ENCODE peak calls at places on chromosomes 2 and 18, in ten cellular contexts. O, J, X, I, Y, T, P, F, U and L are unnamed samples. For H3K4me1, the result is how much of the 10 kb centered on the place peaks cover.

GRCh38 chr2:70962885-70963878 is 15.2 kb upstream of the ANKRD53 start:
- DNase-seq in Y (no peak), P (no peak), J (peak), O (no peak), F (no peak), U (no peak), X (peak), T (no peak), I (no peak), L (no peak)

GRCh38 chr18:22088029-22088428 is 81.4 kb upstream of the GATA6 start:
- DNase-seq in I (no peak), T (no peak), X (peak), Y (peak), F (no peak), J (peak), O (no peak), P (no peak), U (no peak), L (peak)

GRCh38 chr2:88170472-88170892 is 336 bp downstream of the THNSL2 start:
- DNase-seq in Y (peak), J (no peak), I (no peak), O (no peak), T (peak), P (peak), F (no peak), X (no peak), U (no peak), L (peak)

GRCh38 chr18:2256577-2256976 is 314.7 kb downstream of the METTL4 start:
- DNase-seq in F (no peak), X (no peak), J (no peak), U (no peak), I (no peak), T (no peak), P (peak), O (no peak), Y (no peak), L (no peak)

GRCh38 chr2:190110131-190110530 is 47.6 kb upstream of the MSTN start:
- DNase-seq in X (no peak), F (peak), J (no peak), T (no peak), U (no peak), P (peak), I (no peak), Y (no peak), O (no peak), L (no peak)

GRCh38 chr2:147569426-147569825 is 275.4 kb upstream of the ACVR2A start:
- DNase-seq in U (no peak), T (no peak), X (no peak), P (no peak), I (no peak), F (no peak), Y (no peak), J (no peak), O (no peak), L (no peak)

GRCh38 chr18:24014986-24015896 is 687 bp downstream of the TTC39C start:
- DNase-seq in P (peak), T (peak), U (peak), F (peak), X (peak), Y (peak), O (peak), I (peak), J (peak), L (peak)

GRCh38 chr18:3453540-3454364 is 3.8 kb downstream of the TGIF1 start:
- DNase-seq in T (peak), Y (peak), I (peak), X (peak), P (peak), O (no peak), U (peak), J (peak), F (peak), L (peak)

GRCh38 chr18:55588001-55588875 is at the start of gene TCF4:
- DNase-seq in F (peak), T (peak), P (peak), J (peak), I (peak), X (peak), U (peak), Y (peak), O (no peak), L (peak)

GRCh38 chr2:96913398-96914202 is 43.7 kb upstream of the SEMA4C start:
- DNase-seq in P (no peak), J (no peak), O (peak), F (no peak), T (no peak), Y (no peak), U (no peak), X (peak), I (no peak), L (no peak)

GRCh38 chr2:176494949-176495353 is 225.7 kb downstream of the MTX2 start:
- DNase-seq in I (no peak), O (no peak), T (no peak), X (peak), F (no peak), J (peak), Y (no peak), U (no peak), P (peak), L (peak)

GRCh38 chr18:13725566-13726227 is 661 bp downstream of the FAM210A start:
- DNase-seq in U (no peak), X (no peak), I (no peak), P (peak), O (no peak), T (no peak), Y (no peak), F (peak), J (no peak), L (no peak)

GRCh38 chr18:50687491-50687890 is 127.6 kb downstream of the MAPK4 start:
- DNase-seq in T (no peak), O (no peak), F (no peak), P (no peak), X (no peak), I (no peak), U (no peak), Y (no peak), J (peak), L (peak)

GRCh38 chr2:3627500-3628100 is 30.4 kb upstream of the ALLC start:
- DNase-seq in T (no peak), U (peak), P (no peak), I (no peak), F (no peak), O (no peak), Y (no peak), X (no peak), J (no peak), L (no peak)

GRCh38 chr2:75497256-75497655 is 63.5 kb downstream of the EVA1A start:
- DNase-seq in U (no peak), T (no peak), X (no peak), F (no peak), O (no peak), Y (no peak), J (no peak), P (no peak), I (no peak), L (no peak)

GRCh38 chr2:136116813-136117390 is 1.0 kb downstream of the CXCR4 start:
- DNase-seq in I (no peak), Y (no peak), O (peak), U (peak), T (peak), P (no peak), J (no peak), F (no peak), X (peak), L (peak)

GRCh38 chr18:49251451-49251850 is 209.0 kb downstream of the DYM start:
- DNase-seq in O (no peak), T (no peak), X (no peak), Y (no peak), F (no peak), U (no peak), J (no peak), I (no peak), P (no peak), L (no peak)

GRCh38 chr2:158890296-158890905 is 78.0 kb upstream of the TANC1 start:
- DNase-seq in O (no peak), F (no peak), I (no peak), T (no peak), U (no peak), J (no peak), P (no peak), Y (no peak), X (no peak), L (no peak)

GRCh38 chr2:42274872-42275271 is 86.1 kb downstream of the COX7A2L start:
- DNase-seq in U (no peak), J (no peak), X (no peak), I (no peak), Y (no peak), F (no peak), O (no peak), P (no peak), T (no peak), L (no peak)

GRCh38 chr2:64142817-64143153 is 1.4 kb downstream of the PELI1 start:
- DNase-seq in F (peak), T (no peak), U (no peak), X (no peak), I (no peak), O (no peak), P (no peak), Y (no peak), J (no peak), L (no peak)

GRCh38 chr2:145339646-145340045 is 819.7 kb upstream of the ZEB2 start:
- DNase-seq in X (no peak), J (no peak), F (no peak), Y (no peak), U (no peak), P (no peak), T (no peak), O (no peak), I (no peak), L (no peak)

GRCh38 chr18:70522183-70522582 is 233.3 kb downstream of the SOCS6 start:
- DNase-seq in X (no peak), P (no peak), U (no peak), T (no peak), J (no peak), O (no peak), I (no peak), F (no peak), Y (no peak), L (no peak)

GRCh38 chr2:232336241-232336736 is 42.3 kb upstream of the ALPP start:
- DNase-seq in X (peak), J (no peak), Y (no peak), F (no peak), O (no peak), T (no peak), P (no peak), I (no peak), U (peak), L (no peak)

GRCh38 chr2:205706769-205707375 is 24.6 kb downstream of the NRP2 start:
- DNase-seq in P (peak), J (no peak), X (peak), F (peak), T (no peak), Y (no peak), O (no peak), I (peak), U (peak), L (peak)
- H3K4me1 ChIP-seq in P (under half), J (under half), X (under half), F (under half), T (under half), Y (under half), O (under half), I (under half), U (under half), L (half or more)

GRCh38 chr2:86249176-86249842 is 50.1 kb downstream of the MRPL35 start:
- DNase-seq in P (peak), Y (no peak), I (peak), T (no peak), U (no peak), X (peak), O (no peak), J (no peak), F (peak), L (no peak)
- H3K4me1 ChIP-seq in P (under half), Y (under half), I (under half), T (under half), U (under half), X (under half), O (under half), J (under half), F (under half), L (under half)

GRCh38 chr2:237701859-237702370 is 74.5 kb downstream of the LRRFIP1 start:
- DNase-seq in U (no peak), I (no peak), X (no peak), Y (no peak), T (no peak), P (no peak), J (no peak), F (no peak), O (no peak), L (no peak)
- H3K4me1 ChIP-seq in U (half or more), I (under half), X (half or more), Y (under half), T (under half), P (half or more), J (half or more), F (half or more), O (half or more), L (half or more)

GRCh38 chr2:205686231-205687017 is 4.1 kb downstream of the NRP2 start:
- DNase-seq in I (peak), O (no peak), P (peak), Y (no peak), J (no peak), U (peak), X (peak), T (no peak), F (peak), L (no peak)
- H3K4me1 ChIP-seq in I (under half), O (under half), P (under half), Y (under half), J (under half), U (under half), X (under half), T (under half), F (under half), L (under half)

GRCh38 chr2:44210362-44210761 is 41.7 kb downstream of the PPM1B start:
- DNase-seq in U (no peak), T (no peak), X (no peak), Y (no peak), P (no peak), J (no peak), F (no peak), O (no peak), I (no peak), L (no peak)
- H3K4me1 ChIP-seq in U (under half), T (under half), X (under half), Y (under half), P (under half), J (under half), F (under half), O (under half), I (under half), L (under half)

DNA sequence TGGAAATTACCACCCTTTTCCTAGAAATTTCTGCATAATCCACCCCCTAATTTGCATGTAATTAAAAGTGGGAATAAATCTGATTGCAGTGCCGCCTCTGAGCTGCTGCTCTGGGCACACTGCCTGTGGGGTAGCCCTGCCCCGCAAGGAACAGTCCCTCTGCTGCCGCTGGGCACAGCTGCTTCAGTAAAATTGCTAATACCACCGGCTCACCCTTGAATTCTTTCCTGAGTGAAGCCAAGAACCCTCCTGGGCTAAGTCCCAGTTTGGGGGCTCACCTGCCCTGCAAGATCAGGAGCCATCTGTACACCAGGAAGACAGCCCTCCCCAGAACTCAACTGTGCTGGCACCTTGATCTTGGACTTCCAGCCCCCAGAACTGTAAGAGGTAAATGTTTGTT is 58.9 kb downstream of the ODC1 start:
- DNase-seq in I (no peak), P (no peak), U (no peak), Y (no peak), O (no peak), X (no peak), T (no peak), J (no peak), F (no peak), L (no peak)
- H3K4me1 ChIP-seq in I (under half), P (under half), U (under half), Y (under half), O (under half), X (under half), T (under half), J (half or more), F (under half), L (under half)

GRCh38 chr2:40113272-40113671 is 334.2 kb upstream of the THUMPD2 start:
- DNase-seq in O (no peak), X (no peak), J (no peak), P (peak), Y (no peak), U (no peak), F (peak), I (no peak), T (no peak), L (no peak)
- H3K4me1 ChIP-seq in O (under half), X (under half), J (under half), P (under half), Y (under half), U (under half), F (under half), I (under half), T (under half), L (under half)

GRCh38 chr2:213722564-213722963 is 438.3 kb downstream of the SPAG16 start:
- DNase-seq in I (no peak), J (no peak), X (no peak), Y (no peak), F (no peak), U (no peak), P (no peak), O (no peak), T (no peak), L (no peak)
- H3K4me1 ChIP-seq in I (under half), J (under half), X (under half), Y (under half), F (under half), U (under half), P (under half), O (under half), T (under half), L (under half)

GRCh38 chr18:79521806-79522205 is 126.1 kb downstream of the NFATC1 start:
- DNase-seq in F (no peak), P (no peak), J (no peak), O (no peak), T (no peak), U (peak), X (no peak), Y (peak), I (no peak), L (no peak)
- H3K4me1 ChIP-seq in F (under half), P (under half), J (under half), O (half or more), T (under half), U (under half), X (under half), Y (under half), I (under half), L (under half)

GRCh38 chr2:224161712-224162111 is 122.6 kb upstream of the SERPINE2 start:
- DNase-seq in O (no peak), J (no peak), Y (no peak), T (no peak), P (no peak), I (no peak), U (no peak), F (no peak), X (no peak), L (no peak)
- H3K4me1 ChIP-seq in O (under half), J (under half), Y (under half), T (under half), P (under half), I (under half), U (under half), F (under half), X (under half), L (under half)